ENCODE peak calls at places on chromosomes 2 and 18, in six cellular contexts. O, Q, M, P, F and G are unnamed samples.

GRCh38 chr2:47631840-47632398 is 151.0 kb upstream of the MSH6 start:
- DNase-seq in O (no peak), Q (no peak), M (no peak), P (no peak), F (peak), G (peak)

GRCh38 chr2:95073856-95074662 is 47.5 kb downstream of the MRPS5 start:
- DNase-seq in O (no peak), Q (no peak), M (no peak), P (no peak), F (peak), G (no peak)

GRCh38 chr2:146642066-146642465 is 1202.8 kb upstream of the ACVR2A start:
- DNase-seq in O (no peak), Q (no peak), M (peak), P (no peak), F (peak), G (no peak)

GRCh38 chr2:68943581-68944568 is 8.8 kb downstream of the GKN2 start:
- DNase-seq in O (peak), Q (peak), M (peak), P (peak), F (no peak), G (peak)

GRCh38 chr2:26095758-26096157 is 61.9 kb downstream of the RAB10 start:
- DNase-seq in O (no peak), Q (no peak), M (no peak), P (no peak), F (no peak), G (no peak)

GRCh38 chr18:23924813-23925212 is 89.7 kb upstream of the TTC39C start:
- DNase-seq in O (no peak), Q (no peak), M (no peak), P (no peak), F (no peak), G (peak)

GRCh38 chr2:238284802-238285515 is 3.5 kb downstream of the PER2 start:
- DNase-seq in O (no peak), Q (no peak), M (no peak), P (no peak), F (peak), G (no peak)

GRCh38 chr2:73448856-73449255 is 63.2 kb downstream of the ALMS1 start:
- DNase-seq in O (no peak), Q (peak), M (no peak), P (no peak), F (peak), G (no peak)

GRCh38 chr2:51790854-51791253 is 758.9 kb upstream of the NRXN1 start:
- DNase-seq in O (no peak), Q (no peak), M (no peak), P (no peak), F (no peak), G (no peak)